ENCODE peak calls at places on chromosomes 1 and 21, in four cellular contexts. D, N, V and Y are unnamed samples.

GRCh38 chr1:7223334-7224080 is 438.3 kb downstream of the CAMTA1 start:
- DNase-seq in D (no peak), N (no peak), V (no peak), Y (no peak)

GRCh38 chr1:204188959-204189639 is 7.2 kb downstream of the KISS1 start:
- DNase-seq in D (no peak), N (no peak), V (no peak), Y (no peak)

GRCh38 chr1:43872280-43872679 is 61.3 kb upstream of the ARTN start:
- DNase-seq in D (no peak), N (no peak), V (no peak), Y (no peak)

GRCh38 chr1:155125511-155125945 is 2.1 kb upstream of the EFNA1 start:
- DNase-seq in D (no peak), N (no peak), V (no peak), Y (peak; percentile 23)

GRCh38 chr1:17538428-17539130 is 919 bp upstream of the ARHGEF10L start:
- DNase-seq in D (no peak), N (peak; percentile 32), V (no peak), Y (peak; percentile 83)

GRCh38 chr1:19483261-19483660 is 2.1 kb downstream of the CAPZB start:
- DNase-seq in D (no peak), N (no peak), V (no peak), Y (no peak)

GRCh38 chr1:19463204-19463803 is 22.0 kb downstream of the CAPZB start:
- DNase-seq in D (no peak), N (no peak), V (peak; percentile 55), Y (no peak)

GRCh38 chr1:28249013-28249870 is 10.1 kb upstream of the SESN2 start:
- DNase-seq in D (peak; percentile 71), N (peak; percentile 37), V (no peak), Y (peak; percentile 28)

GRCh38 chr1:201656670-201657032 is 117.7 kb downstream of the NAV1 start:
- DNase-seq in D (peak; percentile 27), N (peak; percentile 93), V (no peak), Y (no peak)

GRCh38 chr1:231242516-231243198 is 1.6 kb downstream of the GNPAT start:
- DNase-seq in D (no peak), N (no peak), V (no peak), Y (no peak)

GRCh38 chr1:59477286-59477685 is 180.4 kb downstream of the FGGY start:
- DNase-seq in D (no peak), N (no peak), V (no peak), Y (no peak)

GRCh38 chr1:178536844-178537371 is 24.0 kb downstream of the TEX35 start:
- DNase-seq in D (peak; percentile 62), N (no peak), V (no peak), Y (no peak)

GRCh38 chr1:232369451-232369850 is 260.5 kb downstream of the SIPA1L2 start:
- DNase-seq in D (no peak), N (no peak), V (no peak), Y (no peak)

GRCh38 chr1:153291514-153291913 is 21.2 kb downstream of the PGLYRP3 start:
- DNase-seq in D (no peak), N (no peak), V (no peak), Y (no peak)

GRCh38 chr1:166884040-166884642 is 8.1 kb upstream of the TADA1 start:
- DNase-seq in D (peak; percentile 40), N (no peak), V (peak; percentile 8), Y (peak; percentile 86)

GRCh38 chr1:226596531-226597165 is 48.1 kb downstream of the STUM start:
- DNase-seq in D (no peak), N (no peak), V (no peak), Y (no peak)

GRCh38 chr1:6601865-6602668 is 602 bp downstream of the KLHL21 start:
- DNase-seq in D (peak; percentile 64), N (peak; percentile 26), V (no peak), Y (peak; percentile 66)

GRCh38 chr1:17606826-17607440 is 67.4 kb downstream of the ARHGEF10L start:
- DNase-seq in D (peak; percentile 78), N (peak; percentile 32), V (peak; percentile 13), Y (peak; percentile 85)

GRCh38 chr1:89995595-89996397 is 886 bp downstream of the ZNF326 start:
- DNase-seq in D (no peak), N (peak; percentile 27), V (no peak), Y (no peak)

GRCh38 chr21:42189860-42190491 is 29.0 kb upstream of the ABCG1 start:
- DNase-seq in D (no peak), N (no peak), V (no peak), Y (no peak)

GRCh38 chr1:6646499-6647148 is 22.0 kb downstream of the THAP3 start:
- DNase-seq in D (no peak), N (peak; percentile 54), V (no peak), Y (peak; percentile 74)

GRCh38 chr1:23167353-23168078 is 1.1 kb downstream of the LUZP1 start:
- DNase-seq in D (peak; percentile 41), N (peak; percentile 26), V (peak; percentile 19), Y (peak; percentile 88)

GRCh38 chr1:195591917-195592672 is 1016.1 kb downstream of the KCNT2 start:
- DNase-seq in D (no peak), N (no peak), V (no peak), Y (no peak)

GRCh38 chr1:239219679-239220078 is 166.7 kb upstream of the CHRM3 start:
- DNase-seq in D (no peak), N (no peak), V (no peak), Y (no peak)

GRCh38 chr1:229408458-229409037 is 25.3 kb downstream of the ACTA1 start:
- DNase-seq in D (peak; percentile 84), N (no peak), V (no peak), Y (no peak)

GRCh38 chr1:59696421-59697115 is 118.2 kb upstream of the HOOK1 start:
- DNase-seq in D (no peak), N (no peak), V (no peak), Y (no peak)

GRCh38 chr1:158084336-158084735 is 90.9 kb downstream of the KIRREL1 start:
- DNase-seq in D (no peak), N (no peak), V (no peak), Y (no peak)